ENCODE peak calls at places on chromosome 11, in eight cellular contexts. S is kidney, Q is IMR-90, F is mesendoderm, L is mammary epithelial cell, H is H9, W is fibroblast of lung, R is mesenchymal stem cell. P is an unnamed sample.

GRCh38 chr11:113488931-113489351 is 13.7 kb upstream of the DRD2 start:
- DNase-seq in S (no peak), Q (no peak), F (no peak), L (peak; percentile 46), H (no peak), W (no peak), R (no peak), P (no peak)

GRCh38 chr11:59666969-59667368 is 1.9 kb downstream of the PATL1 start:
- DNase-seq in S (no peak), Q (peak; percentile 15), F (no peak), L (no peak), H (no peak), W (no peak), R (peak; percentile 40), P (no peak)

GRCh38 chr11:15761235-15761634 is 595.1 kb downstream of the SOX6 start:
- DNase-seq in S (no peak), Q (no peak), F (no peak), L (no peak), H (no peak), W (no peak), R (no peak), P (no peak)

GRCh38 chr11:1084561-1085439 is 10.1 kb downstream of the MUC2 start:
- DNase-seq in S (peak; percentile 70), Q (no peak), F (no peak), L (peak; percentile 28), H (no peak), W (no peak), R (no peak), P (no peak)

GRCh38 chr11:8766043-8766992 is 83.7 kb downstream of the RPL27A start:
- DNase-seq in S (no peak), Q (peak; percentile 52), F (peak; percentile 59), L (peak; percentile 39), H (peak; percentile 46), W (peak; percentile 92), R (no peak), P (no peak)

GRCh38 chr11:133966147-133966546 is 9.4 kb upstream of the IGSF9B start:
- DNase-seq in S (no peak), Q (no peak), F (no peak), L (no peak), H (no peak), W (no peak), R (no peak), P (no peak)

GRCh38 chr11:119148855-119149370 is at the start of gene ABCG4:
- DNase-seq in S (peak; percentile 76), Q (no peak), F (peak; percentile 28), L (no peak), H (peak; percentile 44), W (no peak), R (no peak), P (no peak)

GRCh38 chr11:109772846-109773400 is 320.3 kb upstream of the ZC3H12C start:
- DNase-seq in S (no peak), Q (no peak), F (no peak), L (no peak), H (no peak), W (no peak), R (no peak), P (no peak)

GRCh38 chr11:105265859-105266258 is 126.3 kb upstream of the CARD18 start:
- DNase-seq in S (no peak), Q (peak; percentile 48), F (no peak), L (peak; percentile 62), H (no peak), W (peak; percentile 45), R (no peak), P (no peak)

GRCh38 chr11:87266751-87267150 is 229.0 kb downstream of the TMEM135 start:
- DNase-seq in S (no peak), Q (no peak), F (no peak), L (peak; percentile 16), H (no peak), W (no peak), R (no peak), P (no peak)

GRCh38 chr11:117591316-117592039 is 205.5 kb downstream of the DSCAML1 start:
- DNase-seq in S (no peak), Q (no peak), F (no peak), L (no peak), H (no peak), W (no peak), R (no peak), P (no peak)

GRCh38 chr11:36055356-36055755 is 111.5 kb downstream of the LDLRAD3 start:
- DNase-seq in S (no peak), Q (no peak), F (no peak), L (no peak), H (no peak), W (no peak), R (no peak), P (no peak)

GRCh38 chr11:134499990-134500389 is 87.9 kb upstream of the B3GAT1 start:
- DNase-seq in S (peak; percentile 21), Q (no peak), F (no peak), L (no peak), H (no peak), W (no peak), R (no peak), P (no peak)

GRCh38 chr11:96179905-96180304 is 163.1 kb downstream of the MAML2 start:
- DNase-seq in S (no peak), Q (no peak), F (no peak), L (no peak), H (peak; percentile 36), W (no peak), R (no peak), P (no peak)

GRCh38 chr11:124669193-124669592 is 4.3 kb downstream of the SIAE start:
- DNase-seq in S (no peak), Q (peak; percentile 54), F (peak; percentile 43), L (no peak), H (peak; percentile 51), W (peak; percentile 30), R (peak; percentile 49), P (no peak)

GRCh38 chr11:77435972-77436371 is 37.9 kb downstream of the PAK1 start:
- DNase-seq in S (no peak), Q (no peak), F (no peak), L (no peak), H (no peak), W (no peak), R (no peak), P (no peak)

GRCh38 chr11:44955019-44955738 is 4.5 kb upstream of the TP53I11 start:
- DNase-seq in S (peak; percentile 86), Q (peak; percentile 92), F (peak; percentile 85), L (no peak), H (no peak), W (peak; percentile 89), R (peak; percentile 93), P (no peak)

GRCh38 chr11:44959064-44959463 is 8.4 kb upstream of the TP53I11 start:
- DNase-seq in S (no peak), Q (no peak), F (no peak), L (no peak), H (no peak), W (no peak), R (no peak), P (no peak)

GRCh38 chr11:44958165-44958564 is 7.5 kb upstream of the TP53I11 start:
- DNase-seq in S (no peak), Q (no peak), F (no peak), L (no peak), H (no peak), W (no peak), R (no peak), P (no peak)

GRCh38 chr11:44954051-44954906 is 3.6 kb upstream of the TP53I11 start:
- DNase-seq in S (no peak), Q (no peak), F (peak; percentile 72), L (no peak), H (no peak), W (no peak), R (no peak), P (no peak)

DNA sequence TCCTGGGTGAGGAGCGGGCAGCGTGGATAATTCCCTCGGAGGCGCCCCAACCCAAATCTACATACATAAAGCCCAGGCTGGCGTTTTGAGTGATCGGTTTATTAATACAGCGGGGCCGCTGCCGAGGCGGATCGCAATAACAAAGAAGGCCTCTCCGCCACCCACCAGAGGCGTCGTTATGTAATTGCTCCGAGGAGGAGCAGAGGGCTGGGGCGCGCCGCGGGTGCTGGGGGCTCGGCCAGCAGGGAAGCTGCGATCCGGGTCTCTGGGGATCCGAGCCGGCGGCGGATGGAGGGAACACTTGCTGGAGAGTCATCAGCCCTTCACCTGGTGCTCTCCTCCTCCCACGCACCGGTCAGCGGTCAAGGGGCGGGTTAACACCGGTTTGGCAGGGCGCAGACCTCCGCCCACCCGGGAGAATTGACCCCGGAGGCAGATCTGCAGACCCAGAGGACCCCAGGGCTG is 6.4 kb upstream of the TP53I11 start:
- DNase-seq in S (peak; percentile 69), Q (no peak), F (no peak), L (no peak), H (no peak), W (no peak), R (no peak), P (no peak)
- H3K9ac ChIP-seq in S (no peak overlapping the region), Q (no peak overlapping the region), F (peak overlapping the region; percentile 43), L (no peak overlapping the region), H (no peak overlapping the region), W (no peak overlapping the region), R (peak overlapping the region; percentile 8), P (no peak overlapping the region)

DNA sequence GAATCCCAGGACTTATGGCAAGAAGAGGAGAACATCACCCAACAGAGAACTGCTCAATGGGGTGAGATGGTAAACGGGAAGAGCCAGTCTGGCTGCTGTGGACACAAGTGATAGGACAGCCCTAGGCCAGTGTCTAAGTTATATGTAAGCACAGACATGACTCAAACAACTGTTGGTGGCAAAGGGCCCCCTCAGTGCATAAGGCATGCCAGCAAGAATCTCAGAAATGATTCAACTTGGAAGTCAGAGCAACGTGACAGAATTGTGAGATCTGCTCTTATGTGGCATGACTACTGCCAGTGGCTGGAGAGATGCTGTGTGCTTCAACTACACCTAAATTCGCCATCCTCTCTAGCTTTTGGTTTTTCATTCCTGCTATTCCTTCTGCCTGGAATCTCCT is 7.4 kb downstream of the SLN start:
- DNase-seq in S (no peak), Q (peak; percentile 61), F (no peak), L (peak; percentile 24), H (no peak), W (peak; percentile 75), R (peak; percentile 71), P (no peak)
- H3K9ac ChIP-seq in S (no peak overlapping the region), Q (no peak overlapping the region), F (no peak overlapping the region), L (no peak overlapping the region), H (no peak overlapping the region), W (no peak overlapping the region), R (peak overlapping the region; percentile 14), P (no peak overlapping the region)

GRCh38 chr11:25562417-25562816 is 769.5 kb upstream of the ANO3 start:
- DNase-seq in S (no peak), Q (no peak), F (no peak), L (no peak), H (no peak), W (peak; percentile 1), R (no peak), P (no peak)
- H3K9ac ChIP-seq in S (no peak overlapping the region), Q (no peak overlapping the region), F (no peak overlapping the region), L (no peak overlapping the region), H (no peak overlapping the region), W (no peak overlapping the region), R (no peak overlapping the region), P (no peak overlapping the region)

DNA sequence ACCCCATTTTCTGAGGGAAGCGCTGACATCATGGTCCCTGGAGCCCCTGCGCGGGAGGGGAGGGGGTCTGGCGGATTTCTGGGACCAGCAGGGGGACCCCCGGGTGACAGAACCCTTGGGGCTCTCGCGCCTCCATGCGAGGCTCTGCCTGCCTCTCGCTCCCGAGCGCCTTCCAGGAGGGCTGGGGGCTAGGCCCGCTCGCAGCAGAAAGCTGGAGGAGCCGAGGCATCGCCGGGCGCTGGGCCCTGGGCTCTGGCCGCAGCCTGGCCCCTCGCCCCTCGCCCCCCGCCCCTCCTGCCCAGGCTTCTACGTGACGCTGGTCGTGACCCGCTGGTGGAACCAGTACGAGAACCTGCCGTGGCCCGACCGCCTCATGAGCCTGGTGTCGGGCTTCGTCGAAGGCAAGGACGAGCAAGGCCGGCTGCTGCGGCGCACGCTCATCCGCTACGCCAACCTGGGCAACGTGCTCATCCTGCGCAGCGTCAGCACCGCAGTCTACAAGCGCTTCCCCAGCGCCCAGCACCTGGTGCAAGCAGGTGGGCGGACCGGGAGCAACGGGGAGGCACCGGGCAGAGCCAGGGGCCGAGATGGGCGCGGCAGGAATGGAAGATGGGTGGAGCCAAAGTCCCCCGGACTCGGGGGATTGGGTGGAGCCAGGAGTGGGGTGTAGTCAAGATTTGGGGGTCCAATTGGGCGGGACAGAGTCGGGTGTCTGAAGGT is 5.4 kb downstream of the BEST1 start:
- DNase-seq in S (peak; percentile 85), Q (no peak), F (peak; percentile 78), L (no peak), H (peak; percentile 95), W (no peak), R (peak; percentile 35), P (no peak)
- H3K9ac ChIP-seq in S (no peak overlapping the region), Q (peak overlapping the region; percentile 83), F (peak overlapping the region; percentile 57), L (no peak overlapping the region), H (no peak overlapping the region), W (peak overlapping the region; percentile 60), R (peak overlapping the region; percentile 91), P (no peak overlapping the region)